ENCODE peak calls at places on chromosomes 11 and 22, in nine cellular contexts. One of them, this sample, is unnamed.

GRCh38 chr22:26573026-26573662 is 16.8 kb downstream of the TPST2 start:
- DNase-seq in nephron progenitor cell: no peak
- DNase-seq in stimulated activated CD4-positive, alpha-beta T cell treated with anti-CD3 and anti-CD28 coated beads, Interleukin-1b, Interleukin-23, amount 100 ng/mL, for 24 hours: no peak
- DNase-seq in HS-27A: no peak
- DNase-seq in lung microvascular endothelial cell: no peak
- DNase-seq in activated CD8-positive, alpha-beta memory T cell treated with anti-CD3 and anti-CD28 coated beads for 48 hours: no peak
- DNase-seq in body of pancreas: peak
- DNase-seq in epithelial cell of esophagus: no peak
- DNase-seq in CD4-positive, CD25-positive, alpha-beta regulatory T cell: no peak
- DNase-seq in this sample: peak

GRCh38 chr11:23423119-23423518 is 562.8 kb upstream of the CCDC179 start:
- DNase-seq in HS-27A: peak
- DNase-seq in epithelial cell of esophagus: no peak
- DNase-seq in activated CD8-positive, alpha-beta memory T cell treated with anti-CD3 and anti-CD28 coated beads for 48 hours: no peak
- DNase-seq in body of pancreas: no peak
- DNase-seq in CD4-positive, CD25-positive, alpha-beta regulatory T cell: no peak
- DNase-seq in nephron progenitor cell: no peak
- DNase-seq in stimulated activated CD4-positive, alpha-beta T cell treated with anti-CD3 and anti-CD28 coated beads, Interleukin-1b, Interleukin-23, amount 100 ng/mL, for 24 hours: no peak
- DNase-seq in lung microvascular endothelial cell: no peak
- DNase-seq in this sample: no peak

GRCh38 chr11:64849600-64850356 is 5.3 kb upstream of the CDC42BPG start:
- DNase-seq in lung microvascular endothelial cell: no peak
- DNase-seq in nephron progenitor cell: no peak
- DNase-seq in CD4-positive, CD25-positive, alpha-beta regulatory T cell: no peak
- DNase-seq in stimulated activated CD4-positive, alpha-beta T cell treated with anti-CD3 and anti-CD28 coated beads, Interleukin-1b, Interleukin-23, amount 100 ng/mL, for 24 hours: no peak
- DNase-seq in activated CD8-positive, alpha-beta memory T cell treated with anti-CD3 and anti-CD28 coated beads for 48 hours: no peak
- DNase-seq in epithelial cell of esophagus: no peak
- DNase-seq in body of pancreas: no peak
- DNase-seq in HS-27A: no peak
- DNase-seq in this sample: no peak

GRCh38 chr22:23154461-23154860 is 9.2 kb downstream of the RAB36 start:
- DNase-seq in nephron progenitor cell: no peak
- DNase-seq in activated CD8-positive, alpha-beta memory T cell treated with anti-CD3 and anti-CD28 coated beads for 48 hours: no peak
- DNase-seq in epithelial cell of esophagus: no peak
- DNase-seq in stimulated activated CD4-positive, alpha-beta T cell treated with anti-CD3 and anti-CD28 coated beads, Interleukin-1b, Interleukin-23, amount 100 ng/mL, for 24 hours: no peak
- DNase-seq in HS-27A: no peak
- DNase-seq in body of pancreas: no peak
- DNase-seq in lung microvascular endothelial cell: no peak
- DNase-seq in CD4-positive, CD25-positive, alpha-beta regulatory T cell: no peak
- DNase-seq in this sample: no peak

GRCh38 chr22:23786752-23787599 is at the start of gene SMARCB1:
- DNase-seq in stimulated activated CD4-positive, alpha-beta T cell treated with anti-CD3 and anti-CD28 coated beads, Interleukin-1b, Interleukin-23, amount 100 ng/mL, for 24 hours: peak
- DNase-seq in body of pancreas: peak
- DNase-seq in nephron progenitor cell: peak
- DNase-seq in lung microvascular endothelial cell: peak
- DNase-seq in activated CD8-positive, alpha-beta memory T cell treated with anti-CD3 and anti-CD28 coated beads for 48 hours: peak
- DNase-seq in epithelial cell of esophagus: peak
- DNase-seq in HS-27A: no peak
- DNase-seq in CD4-positive, CD25-positive, alpha-beta regulatory T cell: peak
- DNase-seq in this sample: peak

GRCh38 chr11:130272336-130272735 is 42.4 kb downstream of the ZBTB44 start:
- DNase-seq in epithelial cell of esophagus: no peak
- DNase-seq in stimulated activated CD4-positive, alpha-beta T cell treated with anti-CD3 and anti-CD28 coated beads, Interleukin-1b, Interleukin-23, amount 100 ng/mL, for 24 hours: no peak
- DNase-seq in lung microvascular endothelial cell: no peak
- DNase-seq in activated CD8-positive, alpha-beta memory T cell treated with anti-CD3 and anti-CD28 coated beads for 48 hours: no peak
- DNase-seq in body of pancreas: no peak
- DNase-seq in HS-27A: no peak
- DNase-seq in CD4-positive, CD25-positive, alpha-beta regulatory T cell: no peak
- DNase-seq in nephron progenitor cell: no peak
- DNase-seq in this sample: no peak

GRCh38 chr11:12075291-12075690 is 35.1 kb upstream of the MICAL2 start:
- DNase-seq in activated CD8-positive, alpha-beta memory T cell treated with anti-CD3 and anti-CD28 coated beads for 48 hours: no peak
- DNase-seq in stimulated activated CD4-positive, alpha-beta T cell treated with anti-CD3 and anti-CD28 coated beads, Interleukin-1b, Interleukin-23, amount 100 ng/mL, for 24 hours: no peak
- DNase-seq in epithelial cell of esophagus: no peak
- DNase-seq in body of pancreas: no peak
- DNase-seq in lung microvascular endothelial cell: no peak
- DNase-seq in CD4-positive, CD25-positive, alpha-beta regulatory T cell: no peak
- DNase-seq in nephron progenitor cell: no peak
- DNase-seq in HS-27A: no peak
- DNase-seq in this sample: no peak

GRCh38 chr11:21615871-21616270 is 577.0 kb upstream of the ANO5 start:
- DNase-seq in activated CD8-positive, alpha-beta memory T cell treated with anti-CD3 and anti-CD28 coated beads for 48 hours: no peak
- DNase-seq in HS-27A: no peak
- DNase-seq in body of pancreas: no peak
- DNase-seq in epithelial cell of esophagus: no peak
- DNase-seq in nephron progenitor cell: no peak
- DNase-seq in CD4-positive, CD25-positive, alpha-beta regulatory T cell: no peak
- DNase-seq in stimulated activated CD4-positive, alpha-beta T cell treated with anti-CD3 and anti-CD28 coated beads, Interleukin-1b, Interleukin-23, amount 100 ng/mL, for 24 hours: no peak
- DNase-seq in lung microvascular endothelial cell: no peak
- DNase-seq in this sample: no peak

GRCh38 chr11:119520966-119521365 is 98.0 kb upstream of the THY1 start:
- DNase-seq in HS-27A: no peak
- DNase-seq in activated CD8-positive, alpha-beta memory T cell treated with anti-CD3 and anti-CD28 coated beads for 48 hours: no peak
- DNase-seq in stimulated activated CD4-positive, alpha-beta T cell treated with anti-CD3 and anti-CD28 coated beads, Interleukin-1b, Interleukin-23, amount 100 ng/mL, for 24 hours: no peak
- DNase-seq in body of pancreas: no peak
- DNase-seq in CD4-positive, CD25-positive, alpha-beta regulatory T cell: no peak
- DNase-seq in nephron progenitor cell: no peak
- DNase-seq in lung microvascular endothelial cell: no peak
- DNase-seq in epithelial cell of esophagus: no peak
- DNase-seq in this sample: no peak

GRCh38 chr11:69588270-69588669 is 52.7 kb upstream of the CCND1 start:
- DNase-seq in epithelial cell of esophagus: peak
- DNase-seq in lung microvascular endothelial cell: peak
- DNase-seq in body of pancreas: no peak
- DNase-seq in activated CD8-positive, alpha-beta memory T cell treated with anti-CD3 and anti-CD28 coated beads for 48 hours: no peak
- DNase-seq in nephron progenitor cell: no peak
- DNase-seq in CD4-positive, CD25-positive, alpha-beta regulatory T cell: no peak
- DNase-seq in stimulated activated CD4-positive, alpha-beta T cell treated with anti-CD3 and anti-CD28 coated beads, Interleukin-1b, Interleukin-23, amount 100 ng/mL, for 24 hours: no peak
- DNase-seq in HS-27A: peak
- DNase-seq in this sample: no peak

GRCh38 chr11:45384016-45384415 is 97.9 kb upstream of the SYT13 start:
- DNase-seq in epithelial cell of esophagus: no peak
- DNase-seq in body of pancreas: no peak
- DNase-seq in HS-27A: no peak
- DNase-seq in nephron progenitor cell: no peak
- DNase-seq in lung microvascular endothelial cell: no peak
- DNase-seq in activated CD8-positive, alpha-beta memory T cell treated with anti-CD3 and anti-CD28 coated beads for 48 hours: no peak
- DNase-seq in CD4-positive, CD25-positive, alpha-beta regulatory T cell: no peak
- DNase-seq in stimulated activated CD4-positive, alpha-beta T cell treated with anti-CD3 and anti-CD28 coated beads, Interleukin-1b, Interleukin-23, amount 100 ng/mL, for 24 hours: no peak
- DNase-seq in this sample: no peak

GRCh38 chr22:45448431-45448830 is 34.9 kb downstream of the RIBC2 start:
- DNase-seq in nephron progenitor cell: no peak
- DNase-seq in HS-27A: no peak
- DNase-seq in stimulated activated CD4-positive, alpha-beta T cell treated with anti-CD3 and anti-CD28 coated beads, Interleukin-1b, Interleukin-23, amount 100 ng/mL, for 24 hours: no peak
- DNase-seq in body of pancreas: no peak
- DNase-seq in epithelial cell of esophagus: no peak
- DNase-seq in CD4-positive, CD25-positive, alpha-beta regulatory T cell: no peak
- DNase-seq in activated CD8-positive, alpha-beta memory T cell treated with anti-CD3 and anti-CD28 coated beads for 48 hours: no peak
- DNase-seq in lung microvascular endothelial cell: no peak
- DNase-seq in this sample: no peak

GRCh38 chr11:69949327-69949726 is 128.8 kb upstream of the ANO1 start:
- DNase-seq in lung microvascular endothelial cell: peak
- DNase-seq in stimulated activated CD4-positive, alpha-beta T cell treated with anti-CD3 and anti-CD28 coated beads, Interleukin-1b, Interleukin-23, amount 100 ng/mL, for 24 hours: no peak
- DNase-seq in activated CD8-positive, alpha-beta memory T cell treated with anti-CD3 and anti-CD28 coated beads for 48 hours: no peak
- DNase-seq in HS-27A: peak
- DNase-seq in body of pancreas: peak
- DNase-seq in nephron progenitor cell: no peak
- DNase-seq in epithelial cell of esophagus: peak
- DNase-seq in CD4-positive, CD25-positive, alpha-beta regulatory T cell: no peak
- DNase-seq in this sample: no peak

GRCh38 chr11:65575568-65576231 is at the start of gene EHBP1L1:
- DNase-seq in nephron progenitor cell: peak
- DNase-seq in lung microvascular endothelial cell: no peak
- DNase-seq in body of pancreas: peak
- DNase-seq in stimulated activated CD4-positive, alpha-beta T cell treated with anti-CD3 and anti-CD28 coated beads, Interleukin-1b, Interleukin-23, amount 100 ng/mL, for 24 hours: peak
- DNase-seq in HS-27A: no peak
- DNase-seq in CD4-positive, CD25-positive, alpha-beta regulatory T cell: peak
- DNase-seq in epithelial cell of esophagus: peak
- DNase-seq in activated CD8-positive, alpha-beta memory T cell treated with anti-CD3 and anti-CD28 coated beads for 48 hours: no peak
- DNase-seq in this sample: peak

GRCh38 chr11:118010738-118011461 is 24.7 kb downstream of the IL10RA start:
- DNase-seq in epithelial cell of esophagus: no peak
- DNase-seq in body of pancreas: peak
- DNase-seq in activated CD8-positive, alpha-beta memory T cell treated with anti-CD3 and anti-CD28 coated beads for 48 hours: no peak
- DNase-seq in HS-27A: no peak
- DNase-seq in lung microvascular endothelial cell: no peak
- DNase-seq in CD4-positive, CD25-positive, alpha-beta regulatory T cell: no peak
- DNase-seq in nephron progenitor cell: no peak
- DNase-seq in stimulated activated CD4-positive, alpha-beta T cell treated with anti-CD3 and anti-CD28 coated beads, Interleukin-1b, Interleukin-23, amount 100 ng/mL, for 24 hours: no peak
- DNase-seq in this sample: peak

GRCh38 chr22:41951898-41952474 is at the start of gene SMIM45:
- DNase-seq in HS-27A: no peak
- DNase-seq in epithelial cell of esophagus: no peak
- DNase-seq in activated CD8-positive, alpha-beta memory T cell treated with anti-CD3 and anti-CD28 coated beads for 48 hours: no peak
- DNase-seq in CD4-positive, CD25-positive, alpha-beta regulatory T cell: no peak
- DNase-seq in stimulated activated CD4-positive, alpha-beta T cell treated with anti-CD3 and anti-CD28 coated beads, Interleukin-1b, Interleukin-23, amount 100 ng/mL, for 24 hours: no peak
- DNase-seq in body of pancreas: no peak
- DNase-seq in nephron progenitor cell: no peak
- DNase-seq in lung microvascular endothelial cell: no peak
- DNase-seq in this sample: no peak

GRCh38 chr11:68956142-68956541 is 24.6 kb downstream of the MRGPRD start:
- DNase-seq in nephron progenitor cell: peak
- DNase-seq in lung microvascular endothelial cell: peak
- DNase-seq in body of pancreas: no peak
- DNase-seq in CD4-positive, CD25-positive, alpha-beta regulatory T cell: no peak
- DNase-seq in HS-27A: no peak
- DNase-seq in epithelial cell of esophagus: no peak
- DNase-seq in activated CD8-positive, alpha-beta memory T cell treated with anti-CD3 and anti-CD28 coated beads for 48 hours: no peak
- DNase-seq in stimulated activated CD4-positive, alpha-beta T cell treated with anti-CD3 and anti-CD28 coated beads, Interleukin-1b, Interleukin-23, amount 100 ng/mL, for 24 hours: no peak
- DNase-seq in this sample: no peak

GRCh38 chr11:60363542-60364525 is 14.5 kb upstream of the MS4A7 start:
- DNase-seq in body of pancreas: peak
- DNase-seq in nephron progenitor cell: peak
- DNase-seq in activated CD8-positive, alpha-beta memory T cell treated with anti-CD3 and anti-CD28 coated beads for 48 hours: peak
- DNase-seq in epithelial cell of esophagus: peak
- DNase-seq in stimulated activated CD4-positive, alpha-beta T cell treated with anti-CD3 and anti-CD28 coated beads, Interleukin-1b, Interleukin-23, amount 100 ng/mL, for 24 hours: peak
- DNase-seq in HS-27A: no peak
- DNase-seq in CD4-positive, CD25-positive, alpha-beta regulatory T cell: peak
- DNase-seq in lung microvascular endothelial cell: peak
- DNase-seq in this sample: peak

GRCh38 chr22:27278986-27279385 is 522.6 kb downstream of the MN1 start:
- DNase-seq in nephron progenitor cell: no peak
- DNase-seq in body of pancreas: no peak
- DNase-seq in stimulated activated CD4-positive, alpha-beta T cell treated with anti-CD3 and anti-CD28 coated beads, Interleukin-1b, Interleukin-23, amount 100 ng/mL, for 24 hours: no peak
- DNase-seq in CD4-positive, CD25-positive, alpha-beta regulatory T cell: no peak
- DNase-seq in HS-27A: no peak
- DNase-seq in lung microvascular endothelial cell: no peak
- DNase-seq in epithelial cell of esophagus: peak
- DNase-seq in activated CD8-positive, alpha-beta memory T cell treated with anti-CD3 and anti-CD28 coated beads for 48 hours: no peak
- DNase-seq in this sample: no peak

GRCh38 chr11:41398175-41398574 is 61.3 kb downstream of the LRRC4C start:
- DNase-seq in epithelial cell of esophagus: no peak
- DNase-seq in activated CD8-positive, alpha-beta memory T cell treated with anti-CD3 and anti-CD28 coated beads for 48 hours: no peak
- DNase-seq in nephron progenitor cell: no peak
- DNase-seq in body of pancreas: no peak
- DNase-seq in lung microvascular endothelial cell: no peak
- DNase-seq in CD4-positive, CD25-positive, alpha-beta regulatory T cell: no peak
- DNase-seq in HS-27A: no peak
- DNase-seq in stimulated activated CD4-positive, alpha-beta T cell treated with anti-CD3 and anti-CD28 coated beads, Interleukin-1b, Interleukin-23, amount 100 ng/mL, for 24 hours: no peak
- DNase-seq in this sample: no peak

GRCh38 chr22:31504282-31504681 is 7.9 kb downstream of the SFI1 start:
- DNase-seq in body of pancreas: no peak
- DNase-seq in HS-27A: no peak
- DNase-seq in lung microvascular endothelial cell: no peak
- DNase-seq in CD4-positive, CD25-positive, alpha-beta regulatory T cell: no peak
- DNase-seq in epithelial cell of esophagus: peak
- DNase-seq in stimulated activated CD4-positive, alpha-beta T cell treated with anti-CD3 and anti-CD28 coated beads, Interleukin-1b, Interleukin-23, amount 100 ng/mL, for 24 hours: no peak
- DNase-seq in activated CD8-positive, alpha-beta memory T cell treated with anti-CD3 and anti-CD28 coated beads for 48 hours: no peak
- DNase-seq in nephron progenitor cell: no peak
- DNase-seq in this sample: no peak

GRCh38 chr11:102413497-102413896 is 39.1 kb downstream of the TMEM123 start:
- DNase-seq in HS-27A: no peak
- DNase-seq in lung microvascular endothelial cell: no peak
- DNase-seq in stimulated activated CD4-positive, alpha-beta T cell treated with anti-CD3 and anti-CD28 coated beads, Interleukin-1b, Interleukin-23, amount 100 ng/mL, for 24 hours: no peak
- DNase-seq in CD4-positive, CD25-positive, alpha-beta regulatory T cell: no peak
- DNase-seq in activated CD8-positive, alpha-beta memory T cell treated with anti-CD3 and anti-CD28 coated beads for 48 hours: no peak
- DNase-seq in body of pancreas: no peak
- DNase-seq in epithelial cell of esophagus: no peak
- DNase-seq in nephron progenitor cell: no peak
- DNase-seq in this sample: no peak

GRCh38 chr11:65700377-65700776 is 11.7 kb upstream of the KAT5 start:
- DNase-seq in CD4-positive, CD25-positive, alpha-beta regulatory T cell: no peak
- DNase-seq in HS-27A: no peak
- DNase-seq in body of pancreas: no peak
- DNase-seq in epithelial cell of esophagus: no peak
- DNase-seq in stimulated activated CD4-positive, alpha-beta T cell treated with anti-CD3 and anti-CD28 coated beads, Interleukin-1b, Interleukin-23, amount 100 ng/mL, for 24 hours: no peak
- DNase-seq in lung microvascular endothelial cell: peak
- DNase-seq in activated CD8-positive, alpha-beta memory T cell treated with anti-CD3 and anti-CD28 coated beads for 48 hours: no peak
- DNase-seq in nephron progenitor cell: no peak
- DNase-seq in this sample: no peak

GRCh38 chr22:41377846-41378245 is 3.9 kb upstream of the TEF start:
- DNase-seq in body of pancreas: no peak
- DNase-seq in lung microvascular endothelial cell: no peak
- DNase-seq in HS-27A: no peak
- DNase-seq in CD4-positive, CD25-positive, alpha-beta regulatory T cell: no peak
- DNase-seq in activated CD8-positive, alpha-beta memory T cell treated with anti-CD3 and anti-CD28 coated beads for 48 hours: no peak
- DNase-seq in epithelial cell of esophagus: no peak
- DNase-seq in nephron progenitor cell: no peak
- DNase-seq in stimulated activated CD4-positive, alpha-beta T cell treated with anti-CD3 and anti-CD28 coated beads, Interleukin-1b, Interleukin-23, amount 100 ng/mL, for 24 hours: no peak
- DNase-seq in this sample: no peak

GRCh38 chr22:37905534-37906363 is at the start of gene MICALL1:
- DNase-seq in lung microvascular endothelial cell: peak
- DNase-seq in activated CD8-positive, alpha-beta memory T cell treated with anti-CD3 and anti-CD28 coated beads for 48 hours: peak
- DNase-seq in epithelial cell of esophagus: peak
- DNase-seq in body of pancreas: peak
- DNase-seq in HS-27A: peak
- DNase-seq in stimulated activated CD4-positive, alpha-beta T cell treated with anti-CD3 and anti-CD28 coated beads, Interleukin-1b, Interleukin-23, amount 100 ng/mL, for 24 hours: peak
- DNase-seq in nephron progenitor cell: peak
- DNase-seq in CD4-positive, CD25-positive, alpha-beta regulatory T cell: peak
- DNase-seq in this sample: peak

GRCh38 chr11:119483881-119484371 is 61.0 kb upstream of the THY1 start:
- DNase-seq in lung microvascular endothelial cell: no peak
- DNase-seq in HS-27A: no peak
- DNase-seq in body of pancreas: no peak
- DNase-seq in stimulated activated CD4-positive, alpha-beta T cell treated with anti-CD3 and anti-CD28 coated beads, Interleukin-1b, Interleukin-23, amount 100 ng/mL, for 24 hours: no peak
- DNase-seq in CD4-positive, CD25-positive, alpha-beta regulatory T cell: no peak
- DNase-seq in epithelial cell of esophagus: no peak
- DNase-seq in nephron progenitor cell: no peak
- DNase-seq in activated CD8-positive, alpha-beta memory T cell treated with anti-CD3 and anti-CD28 coated beads for 48 hours: no peak
- DNase-seq in this sample: no peak

GRCh38 chr11:61967924-61968757 is 707 bp upstream of the FTH1 start:
- DNase-seq in epithelial cell of esophagus: peak
- DNase-seq in activated CD8-positive, alpha-beta memory T cell treated with anti-CD3 and anti-CD28 coated beads for 48 hours: peak
- DNase-seq in lung microvascular endothelial cell: peak
- DNase-seq in nephron progenitor cell: peak
- DNase-seq in stimulated activated CD4-positive, alpha-beta T cell treated with anti-CD3 and anti-CD28 coated beads, Interleukin-1b, Interleukin-23, amount 100 ng/mL, for 24 hours: no peak
- DNase-seq in CD4-positive, CD25-positive, alpha-beta regulatory T cell: peak
- DNase-seq in HS-27A: no peak
- DNase-seq in body of pancreas: no peak
- DNase-seq in this sample: peak

GRCh38 chr22:35299217-35299716 is 427 bp upstream of the TOM1 start:
- DNase-seq in stimulated activated CD4-positive, alpha-beta T cell treated with anti-CD3 and anti-CD28 coated beads, Interleukin-1b, Interleukin-23, amount 100 ng/mL, for 24 hours: no peak
- DNase-seq in HS-27A: no peak
- DNase-seq in CD4-positive, CD25-positive, alpha-beta regulatory T cell: no peak
- DNase-seq in lung microvascular endothelial cell: peak
- DNase-seq in body of pancreas: no peak
- DNase-seq in epithelial cell of esophagus: peak
- DNase-seq in activated CD8-positive, alpha-beta memory T cell treated with anti-CD3 and anti-CD28 coated beads for 48 hours: no peak
- DNase-seq in nephron progenitor cell: no peak
- DNase-seq in this sample: no peak

GRCh38 chr11:9951714-9952275 is 287.9 kb downstream of the SWAP70 start:
- DNase-seq in activated CD8-positive, alpha-beta memory T cell treated with anti-CD3 and anti-CD28 coated beads for 48 hours: no peak
- DNase-seq in body of pancreas: peak
- DNase-seq in stimulated activated CD4-positive, alpha-beta T cell treated with anti-CD3 and anti-CD28 coated beads, Interleukin-1b, Interleukin-23, amount 100 ng/mL, for 24 hours: no peak
- DNase-seq in lung microvascular endothelial cell: no peak
- DNase-seq in HS-27A: no peak
- DNase-seq in nephron progenitor cell: no peak
- DNase-seq in epithelial cell of esophagus: no peak
- DNase-seq in CD4-positive, CD25-positive, alpha-beta regulatory T cell: no peak
- DNase-seq in this sample: no peak

GRCh38 chr11:33772300-33772699 is 2.0 kb downstream of the FBXO3 start:
- DNase-seq in activated CD8-positive, alpha-beta memory T cell treated with anti-CD3 and anti-CD28 coated beads for 48 hours: no peak
- DNase-seq in epithelial cell of esophagus: peak
- DNase-seq in HS-27A: no peak
- DNase-seq in CD4-positive, CD25-positive, alpha-beta regulatory T cell: no peak
- DNase-seq in body of pancreas: peak
- DNase-seq in stimulated activated CD4-positive, alpha-beta T cell treated with anti-CD3 and anti-CD28 coated beads, Interleukin-1b, Interleukin-23, amount 100 ng/mL, for 24 hours: no peak
- DNase-seq in nephron progenitor cell: no peak
- DNase-seq in lung microvascular endothelial cell: no peak
- DNase-seq in this sample: no peak

GRCh38 chr11:32297629-32298028 is 137.7 kb downstream of the WT1 start:
- DNase-seq in CD4-positive, CD25-positive, alpha-beta regulatory T cell: no peak
- DNase-seq in epithelial cell of esophagus: peak
- DNase-seq in lung microvascular endothelial cell: peak
- DNase-seq in stimulated activated CD4-positive, alpha-beta T cell treated with anti-CD3 and anti-CD28 coated beads, Interleukin-1b, Interleukin-23, amount 100 ng/mL, for 24 hours: no peak
- DNase-seq in activated CD8-positive, alpha-beta memory T cell treated with anti-CD3 and anti-CD28 coated beads for 48 hours: no peak
- DNase-seq in nephron progenitor cell: no peak
- DNase-seq in HS-27A: no peak
- DNase-seq in body of pancreas: no peak
- DNase-seq in this sample: no peak